ENCODE peak calls at places on chromosomes 12 and 14, in ten cellular contexts. One of them, this sample, is unnamed.
A peak's percentile ranks its signal among the peaks of the same experiment; 100 is the strongest.

GRCh38 chr12:82383930-82384513 is 25.7 kb downstream of the METTL25 start:
- DNase-seq in CD8-positive, alpha-beta memory T cell: no peak
- DNase-seq in hepatocyte: no peak
- DNase-seq in transverse colon: no peak
- DNase-seq in CD4-positive, alpha-beta memory T cell: no peak
- DNase-seq in psoas muscle: no peak
- DNase-seq in stomach: no peak
- DNase-seq in suprapubic skin: no peak
- DNase-seq in kidney: no peak
- DNase-seq in gastrocnemius medialis: no peak
- DNase-seq in this sample: no peak

GRCh38 chr14:105885561-105886320 is 359.4 kb downstream of the TMEM121 start:
- DNase-seq in CD8-positive, alpha-beta memory T cell: peak; percentile 0
- DNase-seq in hepatocyte: no peak
- DNase-seq in transverse colon: peak; percentile 4
- DNase-seq in CD4-positive, alpha-beta memory T cell: no peak
- DNase-seq in psoas muscle: peak; percentile 6
- DNase-seq in stomach: peak; percentile 16
- DNase-seq in suprapubic skin: peak; percentile 71
- DNase-seq in kidney: peak; percentile 67
- DNase-seq in gastrocnemius medialis: no peak
- DNase-seq in this sample: peak; percentile 20

GRCh38 chr14:23307146-23307447 is 464 bp downstream of the BCL2L2 start:
- DNase-seq in CD8-positive, alpha-beta memory T cell: no peak
- DNase-seq in hepatocyte: no peak
- DNase-seq in transverse colon: no peak
- DNase-seq in CD4-positive, alpha-beta memory T cell: no peak
- DNase-seq in psoas muscle: no peak
- DNase-seq in stomach: no peak
- DNase-seq in suprapubic skin: no peak
- DNase-seq in kidney: no peak
- DNase-seq in gastrocnemius medialis: no peak
- DNase-seq in this sample: no peak

GRCh38 chr14:100476012-100476822 is 111.0 kb downstream of the BEGAIN start:
- DNase-seq in CD8-positive, alpha-beta memory T cell: no peak
- DNase-seq in hepatocyte: peak; percentile 82
- DNase-seq in transverse colon: peak; percentile 42
- DNase-seq in CD4-positive, alpha-beta memory T cell: no peak
- DNase-seq in psoas muscle: peak; percentile 33
- DNase-seq in stomach: peak; percentile 42
- DNase-seq in suprapubic skin: no peak
- DNase-seq in kidney: no peak
- DNase-seq in gastrocnemius medialis: peak; percentile 28
- DNase-seq in this sample: peak; percentile 68

GRCh38 chr12:78002878-78003277 is 172.2 kb downstream of the NAV3 start:
- DNase-seq in CD8-positive, alpha-beta memory T cell: no peak
- DNase-seq in hepatocyte: no peak
- DNase-seq in transverse colon: no peak
- DNase-seq in CD4-positive, alpha-beta memory T cell: no peak
- DNase-seq in psoas muscle: no peak
- DNase-seq in stomach: no peak
- DNase-seq in suprapubic skin: no peak
- DNase-seq in kidney: no peak
- DNase-seq in gastrocnemius medialis: no peak
- DNase-seq in this sample: no peak

GRCh38 chr12:60259241-60259640 is 663.4 kb downstream of the SLC16A7 start:
- DNase-seq in CD8-positive, alpha-beta memory T cell: no peak
- DNase-seq in hepatocyte: no peak
- DNase-seq in transverse colon: no peak
- DNase-seq in CD4-positive, alpha-beta memory T cell: no peak
- DNase-seq in psoas muscle: no peak
- DNase-seq in stomach: no peak
- DNase-seq in suprapubic skin: no peak
- DNase-seq in kidney: no peak
- DNase-seq in gastrocnemius medialis: no peak
- DNase-seq in this sample: no peak

GRCh38 chr12:123150804-123151678 is at the start of gene PITPNM2:
- DNase-seq in CD8-positive, alpha-beta memory T cell: peak; percentile 42
- DNase-seq in hepatocyte: peak; percentile 92
- DNase-seq in transverse colon: peak; percentile 70
- DNase-seq in CD4-positive, alpha-beta memory T cell: peak; percentile 67
- DNase-seq in psoas muscle: peak; percentile 75
- DNase-seq in stomach: peak; percentile 67
- DNase-seq in suprapubic skin: no peak
- DNase-seq in kidney: peak; percentile 90
- DNase-seq in gastrocnemius medialis: no peak
- DNase-seq in this sample: peak; percentile 84

GRCh38 chr14:105019861-105020814 is 745 bp downstream of the CDCA4 start:
- DNase-seq in CD8-positive, alpha-beta memory T cell: peak; percentile 71
- DNase-seq in hepatocyte: peak; percentile 76
- DNase-seq in transverse colon: peak; percentile 60
- DNase-seq in CD4-positive, alpha-beta memory T cell: peak; percentile 68
- DNase-seq in psoas muscle: peak; percentile 24
- DNase-seq in stomach: peak; percentile 39
- DNase-seq in suprapubic skin: no peak
- DNase-seq in kidney: peak; percentile 85
- DNase-seq in gastrocnemius medialis: no peak
- DNase-seq in this sample: peak; percentile 72

GRCh38 chr12:23760495-23760894 is 189.0 kb downstream of the SOX5 start:
- DNase-seq in CD8-positive, alpha-beta memory T cell: no peak
- DNase-seq in hepatocyte: no peak
- DNase-seq in transverse colon: no peak
- DNase-seq in CD4-positive, alpha-beta memory T cell: no peak
- DNase-seq in psoas muscle: no peak
- DNase-seq in stomach: no peak
- DNase-seq in suprapubic skin: no peak
- DNase-seq in kidney: no peak
- DNase-seq in gastrocnemius medialis: no peak
- DNase-seq in this sample: peak; percentile 71

GRCh38 chr12:93137656-93138612 is 208.8 kb upstream of the EEA1 start:
- DNase-seq in CD8-positive, alpha-beta memory T cell: no peak
- DNase-seq in hepatocyte: peak; percentile 35
- DNase-seq in transverse colon: no peak
- DNase-seq in CD4-positive, alpha-beta memory T cell: no peak
- DNase-seq in psoas muscle: peak; percentile 23
- DNase-seq in stomach: no peak
- DNase-seq in suprapubic skin: no peak
- DNase-seq in kidney: no peak
- DNase-seq in gastrocnemius medialis: no peak
- DNase-seq in this sample: no peak

GRCh38 chr12:57846285-57846576 is 298 bp downstream of the CTDSP2 start:
- DNase-seq in CD8-positive, alpha-beta memory T cell: no peak
- DNase-seq in hepatocyte: no peak
- DNase-seq in transverse colon: no peak
- DNase-seq in CD4-positive, alpha-beta memory T cell: no peak
- DNase-seq in psoas muscle: no peak
- DNase-seq in stomach: peak; percentile 35
- DNase-seq in suprapubic skin: no peak
- DNase-seq in kidney: no peak
- DNase-seq in gastrocnemius medialis: no peak
- DNase-seq in this sample: no peak

GRCh38 chr12:57846577-57847319 is at the start of gene CTDSP2:
- DNase-seq in CD8-positive, alpha-beta memory T cell: peak; percentile 88
- DNase-seq in hepatocyte: peak; percentile 100
- DNase-seq in transverse colon: peak; percentile 100
- DNase-seq in CD4-positive, alpha-beta memory T cell: peak; percentile 85
- DNase-seq in psoas muscle: peak; percentile 100
- DNase-seq in stomach: peak; percentile 100
- DNase-seq in suprapubic skin: peak; percentile 100
- DNase-seq in kidney: peak; percentile 100
- DNase-seq in gastrocnemius medialis: peak; percentile 100
- DNase-seq in this sample: peak; percentile 100

GRCh38 chr12:57842342-57843294 is 3.9 kb downstream of the CTDSP2 start:
- DNase-seq in CD8-positive, alpha-beta memory T cell: no peak
- DNase-seq in hepatocyte: peak; percentile 61
- DNase-seq in transverse colon: peak; percentile 40
- DNase-seq in CD4-positive, alpha-beta memory T cell: peak; percentile 34
- DNase-seq in psoas muscle: no peak
- DNase-seq in stomach: no peak
- DNase-seq in suprapubic skin: no peak
- DNase-seq in kidney: no peak
- DNase-seq in gastrocnemius medialis: no peak
- DNase-seq in this sample: peak; percentile 90

GRCh38 chr12:57845478-57846284 is 848 bp downstream of the CTDSP2 start:
- DNase-seq in CD8-positive, alpha-beta memory T cell: peak; percentile 42
- DNase-seq in hepatocyte: peak; percentile 88
- DNase-seq in transverse colon: peak; percentile 77
- DNase-seq in CD4-positive, alpha-beta memory T cell: peak; percentile 61
- DNase-seq in psoas muscle: peak; percentile 81
- DNase-seq in stomach: peak; percentile 82
- DNase-seq in suprapubic skin: peak; percentile 91
- DNase-seq in kidney: peak; percentile 95
- DNase-seq in gastrocnemius medialis: peak; percentile 66
- DNase-seq in this sample: peak; percentile 92

GRCh38 chr12:57844725-57845477 is 1.6 kb downstream of the CTDSP2 start:
- DNase-seq in CD8-positive, alpha-beta memory T cell: no peak
- DNase-seq in hepatocyte: peak; percentile 71
- DNase-seq in transverse colon: peak; percentile 65
- DNase-seq in CD4-positive, alpha-beta memory T cell: no peak
- DNase-seq in psoas muscle: peak; percentile 85
- DNase-seq in stomach: peak; percentile 58
- DNase-seq in suprapubic skin: peak; percentile 89
- DNase-seq in kidney: peak; percentile 96
- DNase-seq in gastrocnemius medialis: peak; percentile 90
- DNase-seq in this sample: peak; percentile 91
- H3K4me1 ChIP-seq in CD8-positive, alpha-beta memory T cell: peaks cover 48% of the 10 kb centered on the region
- H3K4me1 ChIP-seq in hepatocyte: peaks cover 45% of the 10 kb centered on the region
- H3K4me1 ChIP-seq in transverse colon: peaks cover 45% of the 10 kb centered on the region
- H3K4me1 ChIP-seq in CD4-positive, alpha-beta memory T cell: peaks cover 63% of the 10 kb centered on the region
- H3K4me1 ChIP-seq in psoas muscle: peaks cover 64% of the 10 kb centered on the region
- H3K4me1 ChIP-seq in stomach: peaks cover 62% of the 10 kb centered on the region
- H3K4me1 ChIP-seq in suprapubic skin: peaks cover 58% of the 10 kb centered on the region
- H3K4me1 ChIP-seq in kidney: peaks cover 41% of the 10 kb centered on the region
- H3K4me1 ChIP-seq in gastrocnemius medialis: peaks cover 71% of the 10 kb centered on the region
- H3K4me1 ChIP-seq in this sample: peaks cover 13% of the 10 kb centered on the region

GRCh38 chr12:80679346-80680131 is 27.9 kb upstream of the MYF6 start:
- DNase-seq in CD8-positive, alpha-beta memory T cell: no peak
- DNase-seq in hepatocyte: no peak
- DNase-seq in transverse colon: no peak
- DNase-seq in CD4-positive, alpha-beta memory T cell: no peak
- DNase-seq in psoas muscle: no peak
- DNase-seq in stomach: no peak
- DNase-seq in suprapubic skin: no peak
- DNase-seq in kidney: no peak
- DNase-seq in gastrocnemius medialis: no peak
- DNase-seq in this sample: no peak

GRCh38 chr12:80681287-80681686 is 26.1 kb upstream of the MYF6 start:
- DNase-seq in CD8-positive, alpha-beta memory T cell: no peak
- DNase-seq in hepatocyte: no peak
- DNase-seq in transverse colon: no peak
- DNase-seq in CD4-positive, alpha-beta memory T cell: no peak
- DNase-seq in psoas muscle: no peak
- DNase-seq in stomach: no peak
- DNase-seq in suprapubic skin: no peak
- DNase-seq in kidney: no peak
- DNase-seq in gastrocnemius medialis: no peak
- DNase-seq in this sample: no peak

GRCh38 chr12:80681786-80682185 is 25.6 kb upstream of the MYF6 start:
- DNase-seq in CD8-positive, alpha-beta memory T cell: no peak
- DNase-seq in hepatocyte: no peak
- DNase-seq in transverse colon: no peak
- DNase-seq in CD4-positive, alpha-beta memory T cell: no peak
- DNase-seq in psoas muscle: no peak
- DNase-seq in stomach: no peak
- DNase-seq in suprapubic skin: no peak
- DNase-seq in kidney: no peak
- DNase-seq in gastrocnemius medialis: no peak
- DNase-seq in this sample: no peak

GRCh38 chr12:80684077-80684495 is 23.3 kb upstream of the MYF6 start:
- DNase-seq in CD8-positive, alpha-beta memory T cell: no peak
- DNase-seq in hepatocyte: peak; percentile 26
- DNase-seq in transverse colon: no peak
- DNase-seq in CD4-positive, alpha-beta memory T cell: no peak
- DNase-seq in psoas muscle: no peak
- DNase-seq in stomach: no peak
- DNase-seq in suprapubic skin: no peak
- DNase-seq in kidney: no peak
- DNase-seq in gastrocnemius medialis: no peak
- DNase-seq in this sample: peak; percentile 83
- H3K4me3 ChIP-seq in CD8-positive, alpha-beta memory T cell: no peak overlapping the region
- H3K4me3 ChIP-seq in hepatocyte: no peak overlapping the region
- H3K4me3 ChIP-seq in transverse colon: no peak overlapping the region
- H3K4me3 ChIP-seq in CD4-positive, alpha-beta memory T cell: no peak overlapping the region
- H3K4me3 ChIP-seq in psoas muscle: peak overlapping the region; percentile 60
- H3K4me3 ChIP-seq in stomach: no peak overlapping the region
- H3K4me3 ChIP-seq in suprapubic skin: no peak overlapping the region
- H3K4me3 ChIP-seq in kidney: no peak overlapping the region
- H3K4me3 ChIP-seq in gastrocnemius medialis: no peak overlapping the region
- H3K4me3 ChIP-seq in this sample: no peak overlapping the region

DNA sequence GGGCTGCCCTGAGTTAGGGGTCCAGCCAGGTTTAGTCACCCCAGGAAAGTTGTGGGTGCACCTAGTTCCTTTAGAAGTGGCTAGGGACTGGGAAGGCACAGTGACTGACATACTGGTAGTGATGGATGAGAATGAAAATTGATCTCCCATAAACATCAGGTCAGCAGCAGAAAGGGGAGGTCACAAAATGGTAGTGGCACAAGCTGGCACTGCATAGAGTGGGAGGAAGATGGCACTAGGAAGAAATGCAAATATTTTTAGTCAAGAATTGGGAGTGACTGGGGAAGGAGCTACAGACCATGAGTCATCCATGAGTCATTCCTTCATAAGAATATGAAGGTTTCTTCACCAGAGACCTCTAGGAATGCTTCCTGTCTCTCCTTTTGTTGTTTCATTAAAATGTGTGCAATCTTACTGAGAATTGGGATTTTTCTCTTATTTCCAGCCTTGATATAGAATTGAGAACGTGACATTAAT is 198.3 kb upstream of the AMIGO2 start:
- DNase-seq in CD8-positive, alpha-beta memory T cell: no peak
- DNase-seq in hepatocyte: peak; percentile 49
- DNase-seq in transverse colon: no peak
- DNase-seq in CD4-positive, alpha-beta memory T cell: no peak
- DNase-seq in psoas muscle: no peak
- DNase-seq in stomach: no peak
- DNase-seq in suprapubic skin: no peak
- DNase-seq in kidney: no peak
- DNase-seq in gastrocnemius medialis: no peak
- DNase-seq in this sample: no peak
- H3K4me1 ChIP-seq in CD8-positive, alpha-beta memory T cell: peaks cover 58% of the 10 kb centered on the region
- H3K4me1 ChIP-seq in hepatocyte: peaks cover 12% of the 10 kb centered on the region
- H3K4me1 ChIP-seq in transverse colon: peaks cover 20% of the 10 kb centered on the region
- H3K4me1 ChIP-seq in CD4-positive, alpha-beta memory T cell: peaks cover 44% of the 10 kb centered on the region
- H3K4me1 ChIP-seq in psoas muscle: no peaks in the 10 kb centered on the region
- H3K4me1 ChIP-seq in stomach: peaks cover 20% of the 10 kb centered on the region
- H3K4me1 ChIP-seq in suprapubic skin: peaks cover 15% of the 10 kb centered on the region
- H3K4me1 ChIP-seq in kidney: no peaks in the 10 kb centered on the region
- H3K4me1 ChIP-seq in gastrocnemius medialis: peaks cover 3% of the 10 kb centered on the region
- H3K4me1 ChIP-seq in this sample: peaks cover 8% of the 10 kb centered on the region

DNA sequence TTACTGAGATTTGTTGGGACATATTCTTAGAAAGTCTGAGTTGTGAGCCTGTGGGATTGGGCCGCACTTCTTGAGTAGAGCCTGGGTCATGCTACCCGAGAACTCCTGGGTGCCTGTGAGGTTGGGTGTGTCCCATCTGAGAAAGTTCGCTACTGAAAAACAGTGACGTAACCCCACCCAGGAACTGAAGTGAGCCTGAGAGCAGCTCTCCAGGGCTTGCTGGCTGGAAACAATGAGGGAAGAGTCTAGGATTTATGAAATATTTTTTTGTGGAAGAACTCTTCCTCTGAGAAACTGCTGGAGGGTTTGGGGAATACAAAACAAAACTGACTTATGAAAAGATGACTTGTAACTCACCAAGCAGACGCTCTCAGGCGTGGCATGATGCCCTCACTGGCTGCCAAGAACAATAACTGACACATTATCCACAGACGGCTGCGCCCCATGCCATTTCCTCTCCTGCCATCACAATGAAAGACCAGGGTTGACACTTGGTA is 69.2 kb downstream of the RASSF3 start:
- DNase-seq in CD8-positive, alpha-beta memory T cell: peak; percentile 50
- DNase-seq in hepatocyte: no peak
- DNase-seq in transverse colon: peak; percentile 81
- DNase-seq in CD4-positive, alpha-beta memory T cell: peak; percentile 79
- DNase-seq in psoas muscle: peak; percentile 60
- DNase-seq in stomach: peak; percentile 71
- DNase-seq in suprapubic skin: peak; percentile 87
- DNase-seq in kidney: peak; percentile 83
- DNase-seq in gastrocnemius medialis: peak; percentile 25
- DNase-seq in this sample: no peak
- H3K4me3 ChIP-seq in CD8-positive, alpha-beta memory T cell: peak overlapping the region; percentile 42
- H3K4me3 ChIP-seq in hepatocyte: no peak overlapping the region
- H3K4me3 ChIP-seq in transverse colon: no peak overlapping the region
- H3K4me3 ChIP-seq in CD4-positive, alpha-beta memory T cell: peak overlapping the region; percentile 36
- H3K4me3 ChIP-seq in psoas muscle: peak overlapping the region; percentile 40
- H3K4me3 ChIP-seq in stomach: no peak overlapping the region
- H3K4me3 ChIP-seq in suprapubic skin: peak overlapping the region; percentile 22
- H3K4me3 ChIP-seq in kidney: no peak overlapping the region
- H3K4me3 ChIP-seq in gastrocnemius medialis: peak overlapping the region; percentile 2
- H3K4me3 ChIP-seq in this sample: no peak overlapping the region

This sample was measured in endodermal cell.